ENCODE peak calls at places on chromosomes 11 and 22, in four cellular contexts. N is NCI-H510A; K is naive thymus-derived CD4-positive, alpha-beta T cell; V is globus pallidus. Q is an unnamed sample.
A peak's percentile ranks its signal among the peaks of the same experiment; 100 is the strongest.

GRCh38 chr22:39212721-39213376 is 31.9 kb downstream of the PDGFB start:
- DNase-seq in K (no peak), V (no peak), N (no peak), Q (no peak)

GRCh38 chr11:112221263-112221835 is 4.9 kb upstream of the PTS start:
- DNase-seq in V (no peak), K (no peak), N (no peak), Q (no peak)

GRCh38 chr22:34709641-34710040 is 356.3 kb upstream of the ISX start:
- DNase-seq in K (no peak), N (no peak), V (no peak), Q (no peak)

GRCh38 chr11:15963266-15963665 is 393.1 kb downstream of the SOX6 start:
- DNase-seq in N (no peak), K (no peak), V (no peak), Q (no peak)

GRCh38 chr11:102446606-102447005 is 6.0 kb downstream of the TMEM123 start:
- DNase-seq in N (no peak), K (no peak), V (no peak), Q (no peak)

GRCh38 chr11:65305501-65306268 is 9.0 kb upstream of the CDC42EP2 start:
- DNase-seq in V (no peak), N (no peak), K (no peak), Q (no peak)

GRCh38 chr11:122673706-122674105 is 18.2 kb downstream of the UBASH3B start:
- DNase-seq in V (no peak), N (no peak), K (no peak), Q (no peak)

GRCh38 chr11:71200761-71201160 is 51.6 kb downstream of the SHANK2 start:
- DNase-seq in K (no peak), V (no peak), N (no peak), Q (no peak)

GRCh38 chr11:44789466-44789865 is 62.7 kb downstream of the TSPAN18 start:
- DNase-seq in V (no peak), N (no peak), K (no peak), Q (no peak)

GRCh38 chr11:28981331-28981865 is 873.2 kb downstream of the METTL15 start:
- DNase-seq in K (no peak), N (no peak), V (no peak), Q (no peak)

GRCh38 chr11:30561691-30562412 is 24.3 kb downstream of the MPPED2 start:
- DNase-seq in N (no peak), K (no peak), V (no peak), Q (no peak)

GRCh38 chr11:128604723-128605122 is 17.4 kb upstream of the ETS1 start:
- DNase-seq in N (no peak), K (no peak), V (no peak), Q (no peak)

GRCh38 chr11:70073188-70073817 is 4.8 kb upstream of the ANO1 start:
- DNase-seq in V (no peak), N (no peak), K (no peak), Q (no peak)

GRCh38 chr22:40238425-40239344 is 61.0 kb downstream of the TNRC6B start:
- DNase-seq in V (no peak), K (no peak), N (no peak), Q (no peak)

GRCh38 chr11:8223513-8223899 is 40.2 kb downstream of the LMO1 start:
- DNase-seq in N (no peak), K (no peak), V (no peak), Q (no peak)

GRCh38 chr11:30225642-30226041 is 5.2 kb upstream of the FSHB start:
- DNase-seq in K (no peak), N (no peak), V (no peak), Q (no peak)

GRCh38 chr22:37639070-37639760 is at the start of gene SH3BP1:
- DNase-seq in K (peak; percentile 30), N (no peak), V (no peak), Q (no peak)

GRCh38 chr11:10385696-10386095 is 69.4 kb upstream of the AMPD3 start:
- DNase-seq in N (no peak), V (no peak), K (no peak), Q (no peak)

Q was measured in B cell.